ENCODE peak calls at places on chromosomes 7 and 10, in nine cellular contexts. Y is Karpas-422, H is mesenchymal stem cell, K is GM23248, E is HepG2, F is astrocyte, U is PC-3, X is HCT116, O is endodermal cell. D is an unnamed sample.
A peak's percentile ranks its signal among the peaks of the same experiment; 100 is the strongest.

GRCh38 chr10:15120523-15120922 is 23.4 kb downstream of the RPP38 start:
- DNase-seq in Y (no peak), H (no peak), K (peak; percentile 81), E (no peak), F (peak; percentile 72), U (peak; percentile 71), X (no peak), O (no peak), D (no peak)

GRCh38 chr10:33697016-33697415 is 362.5 kb upstream of the NRP1 start:
- DNase-seq in Y (no peak), H (no peak), K (peak; percentile 57), E (no peak), F (no peak), U (peak; percentile 65), X (no peak), O (no peak), D (no peak)

GRCh38 chr7:12759112-12759511 is 71.7 kb downstream of the ARL4A start:
- DNase-seq in Y (no peak), H (peak; percentile 53), K (peak; percentile 30), E (no peak), F (no peak), U (no peak), X (no peak), O (no peak), D (no peak)

GRCh38 chr10:988667-989545 is 672 bp downstream of the GTPBP4 start:
- DNase-seq in Y (peak; percentile 70), H (peak; percentile 66), K (peak; percentile 82), E (no peak), F (peak; percentile 42), U (no peak), X (no peak), O (no peak), D (peak; percentile 11)

GRCh38 chr7:13279854-13280435 is 592.5 kb downstream of the ARL4A start:
- DNase-seq in Y (peak; percentile 90), H (peak; percentile 27), K (peak; percentile 67), E (peak; percentile 5), F (no peak), U (peak; percentile 63), X (peak; percentile 15), O (no peak), D (no peak)

GRCh38 chr7:66283003-66283920 is 78.1 kb downstream of the TPST1 start:
- DNase-seq in Y (no peak), H (peak; percentile 82), K (peak; percentile 93), E (no peak), F (peak; percentile 87), U (peak; percentile 80), X (peak; percentile 26), O (no peak), D (no peak)

GRCh38 chr10:63573068-63573697 is 52.0 kb downstream of the REEP3 start:
- DNase-seq in Y (no peak), H (peak; percentile 70), K (peak; percentile 14), E (no peak), F (peak; percentile 75), U (no peak), X (no peak), O (no peak), D (no peak)

GRCh38 chr7:88629559-88629958 is 129.9 kb upstream of the ZNF804B start:
- DNase-seq in Y (no peak), H (no peak), K (no peak), E (no peak), F (no peak), U (no peak), X (no peak), O (no peak), D (no peak)

GRCh38 chr10:78966182-78966787 is 102.5 kb upstream of the ZMIZ1 start:
- DNase-seq in Y (no peak), H (no peak), K (no peak), E (no peak), F (no peak), U (no peak), X (no peak), O (no peak), D (no peak)

GRCh38 chr10:52778511-52779392 is 6.2 kb upstream of the MBL2 start:
- DNase-seq in Y (peak; percentile 67), H (no peak), K (peak; percentile 49), E (peak; percentile 41), F (peak; percentile 16), U (peak; percentile 88), X (peak; percentile 24), O (peak; percentile 78), D (no peak)

GRCh38 chr10:119246862-119247549 is 39.6 kb downstream of the GRK5 start:
- DNase-seq in Y (no peak), H (peak; percentile 92), K (peak; percentile 89), E (no peak), F (peak; percentile 95), U (peak; percentile 44), X (no peak), O (no peak), D (no peak)

DNA sequence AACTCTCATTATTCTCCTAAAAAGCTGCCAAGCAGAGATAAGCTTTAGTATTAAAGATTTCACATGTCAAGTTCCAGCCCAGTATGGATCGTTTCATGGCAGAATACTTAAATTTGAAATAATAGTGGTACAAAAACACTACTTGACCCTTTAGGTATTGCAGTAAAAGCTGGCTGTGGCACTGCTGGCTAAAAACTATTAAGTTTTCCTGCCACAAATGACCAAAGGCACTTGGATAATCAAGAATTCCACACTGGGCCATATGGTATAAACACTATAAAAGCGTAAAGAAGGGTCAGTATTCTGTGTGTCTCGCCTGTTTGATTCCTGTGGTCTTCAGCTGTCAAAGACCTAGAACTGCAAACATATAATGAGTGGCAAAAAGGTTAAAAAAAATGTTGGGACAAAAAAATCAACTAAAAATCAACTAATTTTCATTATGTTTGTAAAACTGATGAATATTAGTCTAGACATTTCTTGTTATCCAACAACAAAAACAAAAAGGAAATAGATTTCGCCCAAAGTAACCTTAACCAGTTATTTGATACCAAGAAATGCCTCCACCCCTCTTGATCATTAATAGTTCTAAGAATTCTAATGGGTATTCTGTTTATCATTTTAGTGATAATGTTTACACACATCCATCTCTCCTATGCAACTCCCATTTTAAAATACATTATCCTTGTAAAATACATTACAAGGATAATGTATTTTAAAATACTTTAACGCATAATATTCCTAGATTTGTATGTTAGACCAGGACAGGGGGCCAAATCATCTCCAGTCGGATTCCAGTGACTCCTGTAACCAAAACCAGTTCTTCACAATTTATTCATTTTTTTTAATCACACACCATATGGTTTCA is 2.2 kb downstream of the CCDC71L start:
- DNase-seq in Y (no peak), H (no peak), K (no peak), E (no peak), F (no peak), U (no peak), X (no peak), O (no peak), D (no peak)
- H3K9ac ChIP-seq in Y (peak overlapping the region; percentile 73), H (peak overlapping the region; percentile 95), K (peak overlapping the region; percentile 93), E (no peak overlapping the region), F (peak overlapping the region; percentile 89), U (peak overlapping the region; percentile 79), X (peak overlapping the region; percentile 68), O (peak overlapping the region; percentile 81), D (no peak overlapping the region)

GRCh38 chr10:98337484-98337883 is 69.5 kb upstream of the LOXL4 start:
- DNase-seq in Y (no peak), H (no peak), K (no peak), E (no peak), F (no peak), U (no peak), X (no peak), O (no peak), D (no peak)

GRCh38 chr10:98339790-98340189 is 71.8 kb upstream of the LOXL4 start:
- DNase-seq in Y (no peak), H (no peak), K (no peak), E (no peak), F (no peak), U (no peak), X (no peak), O (no peak), D (no peak)

GRCh38 chr10:98338896-98339295 is 70.9 kb upstream of the LOXL4 start:
- DNase-seq in Y (no peak), H (no peak), K (peak; percentile 68), E (no peak), F (no peak), U (no peak), X (no peak), O (no peak), D (no peak)

GRCh38 chr10:98340261-98340675 is 72.3 kb upstream of the LOXL4 start:
- DNase-seq in Y (no peak), H (no peak), K (peak; percentile 69), E (no peak), F (peak; percentile 54), U (peak; percentile 20), X (no peak), O (no peak), D (no peak)

GRCh38 chr10:98338318-98338717 is 70.3 kb upstream of the LOXL4 start:
- DNase-seq in Y (no peak), H (no peak), K (peak; percentile 84), E (no peak), F (peak; percentile 67), U (peak; percentile 25), X (no peak), O (no peak), D (no peak)
- H3K9ac ChIP-seq in Y (no peak overlapping the region), H (peak overlapping the region; percentile 87), K (peak overlapping the region; percentile 50), E (no peak overlapping the region), F (no peak overlapping the region), U (no peak overlapping the region), X (no peak overlapping the region), O (no peak overlapping the region), D (no peak overlapping the region)

DNA sequence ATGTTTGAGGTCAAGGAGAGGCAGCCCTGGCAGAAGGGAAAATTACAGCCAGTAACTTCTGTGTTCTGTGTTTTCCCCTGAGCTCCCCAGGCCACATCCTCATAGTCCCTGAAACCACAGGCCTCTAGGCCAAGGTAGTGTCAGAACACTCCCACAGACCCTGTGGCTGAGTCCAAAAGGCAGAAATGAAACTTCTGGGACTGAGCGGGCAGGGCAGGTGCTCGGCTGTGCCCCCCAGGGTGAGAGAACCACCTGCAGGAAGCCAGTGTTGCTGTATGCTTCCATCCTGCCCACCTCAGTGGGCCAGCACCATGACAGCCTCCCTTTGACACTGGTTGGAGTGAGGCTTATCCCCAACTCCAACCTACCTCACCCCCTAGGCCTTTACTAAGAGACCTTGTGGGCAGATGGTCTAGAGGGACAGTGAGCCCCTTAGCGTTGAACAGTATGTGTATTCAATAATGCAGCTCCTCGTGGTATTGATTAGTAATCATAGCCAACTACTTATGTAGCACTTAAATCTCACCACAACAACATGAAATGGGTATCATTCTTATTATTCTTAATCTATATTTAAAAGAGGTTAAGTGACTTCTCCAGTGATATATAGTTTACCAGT is 30.3 kb downstream of the PIK3CG start:
- DNase-seq in Y (peak; percentile 57), H (no peak), K (no peak), E (no peak), F (no peak), U (no peak), X (no peak), O (no peak), D (no peak)
- H3K9ac ChIP-seq in Y (no peak overlapping the region), H (no peak overlapping the region), K (no peak overlapping the region), E (no peak overlapping the region), F (no peak overlapping the region), U (no peak overlapping the region), X (no peak overlapping the region), O (no peak overlapping the region), D (no peak overlapping the region)

GRCh38 chr7:84877943-84878595 is 308.8 kb downstream of the SEMA3D start:
- DNase-seq in Y (no peak), H (no peak), K (no peak), E (no peak), F (no peak), U (no peak), X (no peak), O (no peak), D (no peak)

GRCh38 chr7:84876036-84876821 is 310.6 kb downstream of the SEMA3D start:
- DNase-seq in Y (no peak), H (no peak), K (no peak), E (no peak), F (no peak), U (no peak), X (no peak), O (no peak), D (no peak)

GRCh38 chr7:84879936-84880325 is 306.9 kb downstream of the SEMA3D start:
- DNase-seq in Y (no peak), H (no peak), K (no peak), E (no peak), F (no peak), U (no peak), X (no peak), O (no peak), D (no peak)
- H3K9ac ChIP-seq in Y (no peak overlapping the region), H (no peak overlapping the region), K (no peak overlapping the region), E (no peak overlapping the region), F (no peak overlapping the region), U (no peak overlapping the region), X (no peak overlapping the region), O (no peak overlapping the region), D (no peak overlapping the region)

D was measured in neuronal stem cell.